ENCODE peak calls at places on chromosomes 5 and 9, in ten cellular contexts. J is A549, D is GM12878, K is tibial nerve, S is SK-N-SH, Z is IMR-90, X is fibroblast of lung, Y is cardiac muscle cell, I is esophagus squamous epithelium, L is ovary. E is an unnamed sample.

GRCh38 chr9:92501671-92502393 is 19.5 kb upstream of the ASPN start:
- DNase-seq in J (peak; percentile 65), D (no peak), K (no peak), S (peak; percentile 37), Z (peak; percentile 51), X (peak; percentile 41), Y (peak; percentile 44), I (no peak), L (no peak), E (peak; percentile 57)

GRCh38 chr9:95276395-95276954 is 41.0 kb downstream of the FANCC start:
- DNase-seq in J (no peak), D (no peak), K (no peak), S (no peak), Z (no peak), X (no peak), Y (no peak), I (no peak), L (no peak), E (no peak)

GRCh38 chr9:4569101-4569500 is 78.8 kb downstream of the SLC1A1 start:
- DNase-seq in J (no peak), D (no peak), K (no peak), S (no peak), Z (no peak), X (no peak), Y (no peak), I (no peak), L (no peak), E (no peak)

GRCh38 chr5:35442916-35443639 is 174.6 kb upstream of the SPEF2 start:
- DNase-seq in J (no peak), D (no peak), K (no peak), S (no peak), Z (no peak), X (no peak), Y (no peak), I (no peak), L (no peak), E (no peak)

GRCh38 chr5:126597156-126597555 is 2.1 kb upstream of the ALDH7A1 start:
- DNase-seq in J (peak; percentile 60), D (no peak), K (no peak), S (no peak), Z (peak; percentile 91), X (peak; percentile 90), Y (no peak), I (no peak), L (no peak), E (no peak)

GRCh38 chr9:99253772-99254431 is 31.8 kb downstream of the SEC61B start:
- DNase-seq in J (no peak), D (peak; percentile 90), K (no peak), S (no peak), Z (no peak), X (no peak), Y (no peak), I (no peak), L (no peak), E (no peak)

GRCh38 chr5:180804129-180804601 is 1.6 kb upstream of the MGAT1 start:
- DNase-seq in J (no peak), D (no peak), K (no peak), S (no peak), Z (no peak), X (no peak), Y (no peak), I (no peak), L (no peak), E (no peak)

GRCh38 chr9:109730228-109730627 is 49.8 kb upstream of the PALM2AKAP2 start:
- DNase-seq in J (no peak), D (no peak), K (no peak), S (no peak), Z (no peak), X (no peak), Y (no peak), I (no peak), L (no peak), E (peak; percentile 20)

GRCh38 chr9:133711428-133712220 is 26.5 kb downstream of the SARDH start:
- DNase-seq in J (no peak), D (no peak), K (no peak), S (no peak), Z (peak; percentile 85), X (peak; percentile 75), Y (no peak), I (no peak), L (peak; percentile 33), E (no peak)

GRCh38 chr9:37538099-37538498 is 38.1 kb downstream of the FBXO10 start:
- DNase-seq in J (no peak), D (no peak), K (no peak), S (no peak), Z (no peak), X (no peak), Y (no peak), I (no peak), L (no peak), E (no peak)

GRCh38 chr9:79264511-79265448 is 307.0 kb upstream of the TLE4 start:
- DNase-seq in J (no peak), D (no peak), K (no peak), S (no peak), Z (no peak), X (no peak), Y (no peak), I (no peak), L (no peak), E (no peak)

GRCh38 chr5:96977228-96977627 is 41.3 kb downstream of the LNPEP start:
- DNase-seq in J (no peak), D (no peak), K (no peak), S (no peak), Z (no peak), X (no peak), Y (peak; percentile 40), I (no peak), L (no peak), E (no peak)

GRCh38 chr5:122192883-122193496 is 63.6 kb downstream of the ZNF474 start:
- DNase-seq in J (peak; percentile 58), D (peak; percentile 11), K (no peak), S (peak; percentile 22), Z (peak; percentile 79), X (peak; percentile 81), Y (peak; percentile 85), I (no peak), L (no peak), E (peak; percentile 85)

GRCh38 chr5:96527826-96528225 is 94.8 kb upstream of the PCSK1 start:
- DNase-seq in J (no peak), D (no peak), K (no peak), S (no peak), Z (no peak), X (no peak), Y (no peak), I (no peak), L (no peak), E (no peak)

GRCh38 chr5:139565411-139566305 is 4.5 kb downstream of the UBE2D2 start:
- DNase-seq in J (no peak), D (peak; percentile 83), K (no peak), S (no peak), Z (peak; percentile 34), X (no peak), Y (peak; percentile 56), I (no peak), L (no peak), E (no peak)
- H3K4me3 ChIP-seq in J (no peak overlapping the region), D (peak overlapping the region; percentile 75), K (no peak overlapping the region), S (no peak overlapping the region), Z (no peak overlapping the region), X (peak overlapping the region; percentile 31), Y (peak overlapping the region; percentile 7), I (no peak overlapping the region), L (no peak overlapping the region), E (no peak overlapping the region)

GRCh38 chr5:20656262-20656661 is 668.3 kb upstream of the CDH18 start:
- DNase-seq in J (no peak), D (no peak), K (no peak), S (no peak), Z (no peak), X (peak; percentile 6), Y (no peak), I (no peak), L (no peak), E (no peak)
- H3K4me1 ChIP-seq in J (no peaks in the 10 kb centered on the region), D (no peaks in the 10 kb centered on the region), K (no peaks in the 10 kb centered on the region), S (no peaks in the 10 kb centered on the region), Z (no peaks in the 10 kb centered on the region), X (no peaks in the 10 kb centered on the region), Y (no peaks in the 10 kb centered on the region), I (no peaks in the 10 kb centered on the region), L (no peaks in the 10 kb centered on the region), E (no peaks in the 10 kb centered on the region)

DNA sequence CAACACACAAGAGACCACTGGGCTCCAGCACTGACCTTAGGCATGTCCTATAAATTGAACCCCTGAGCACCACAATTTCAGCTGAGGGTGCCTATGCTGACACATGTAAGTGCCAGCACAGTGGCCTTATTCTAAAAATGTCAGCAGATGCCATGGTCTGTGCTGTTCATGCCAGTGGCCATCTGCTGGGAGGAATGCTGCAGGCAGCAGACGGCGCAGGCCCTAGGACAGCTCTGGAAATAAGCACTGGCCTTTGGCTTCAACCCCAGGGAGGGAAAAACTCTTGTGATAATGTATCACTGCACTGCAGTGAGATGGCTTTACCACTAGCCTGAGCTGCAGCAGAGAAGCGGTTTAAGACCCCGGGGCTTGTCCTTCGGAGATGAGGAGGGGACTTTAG is 98.5 kb downstream of the SYK start:
- DNase-seq in J (no peak), D (no peak), K (no peak), S (no peak), Z (peak; percentile 18), X (no peak), Y (peak; percentile 63), I (no peak), L (no peak), E (no peak)
- TF ChIP-seq CTCF in J (no peak), D (no peak), K (no peak), S (peak; percentile 20), Z (peak; percentile 44), X (peak; percentile 42), Y (peak; percentile 37), I (no peak), L (no peak), E (peak; percentile 21)

GRCh38 chr5:91636351-91636750 is 253.2 kb upstream of the ARRDC3 start:
- DNase-seq in J (peak; percentile 19), D (no peak), K (no peak), S (no peak), Z (no peak), X (no peak), Y (peak; percentile 17), I (no peak), L (no peak), E (no peak)

GRCh38 chr5:91639744-91640143 is 256.6 kb upstream of the ARRDC3 start:
- DNase-seq in J (no peak), D (no peak), K (no peak), S (no peak), Z (no peak), X (no peak), Y (no peak), I (no peak), L (no peak), E (no peak)

GRCh38 chr5:91638010-91638409 is 254.9 kb upstream of the ARRDC3 start:
- DNase-seq in J (no peak), D (no peak), K (no peak), S (no peak), Z (no peak), X (no peak), Y (no peak), I (no peak), L (no peak), E (no peak)

GRCh38 chr5:91632871-91633270 is 249.8 kb upstream of the ARRDC3 start:
- DNase-seq in J (peak; percentile 16), D (no peak), K (no peak), S (no peak), Z (no peak), X (no peak), Y (no peak), I (no peak), L (no peak), E (no peak)

DNA sequence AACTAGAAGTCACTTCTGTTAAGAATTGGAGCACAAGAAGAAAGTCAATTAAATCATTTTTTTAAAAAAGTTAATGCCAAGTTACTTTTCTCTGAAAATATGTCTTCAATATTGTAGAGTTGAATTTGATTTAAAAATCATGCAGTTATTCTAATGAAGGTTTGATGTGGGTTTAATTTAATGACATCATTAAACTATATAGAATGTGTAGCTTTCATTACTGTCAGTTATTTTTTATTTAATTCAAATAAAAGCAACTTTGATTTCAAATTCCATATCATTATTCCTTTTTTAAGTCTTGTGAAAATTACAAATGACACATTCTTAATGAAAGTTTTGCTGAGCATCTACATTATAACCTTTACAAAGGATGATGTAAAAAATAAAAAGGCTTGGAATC is 252.8 kb upstream of the ARRDC3 start:
- DNase-seq in J (no peak), D (no peak), K (no peak), S (no peak), Z (no peak), X (no peak), Y (no peak), I (no peak), L (no peak), E (no peak)
- H3K4me3 ChIP-seq in J (no peak overlapping the region), D (no peak overlapping the region), K (no peak overlapping the region), S (no peak overlapping the region), Z (no peak overlapping the region), X (no peak overlapping the region), Y (no peak overlapping the region), I (no peak overlapping the region), L (no peak overlapping the region), E (no peak overlapping the region)